ENCODE peak calls at places on chromosomes 12 and 14, in six cellular contexts. O is endothelial cell, A is GM13977, F is ovary, R is lung, L is foreskin fibroblast. T is an unnamed sample.

GRCh38 chr12:100193085-100193484 is 7.5 kb upstream of the ACTR6 start:
- DNase-seq in A (no peak), R (no peak), O (no peak), L (no peak), F (no peak), T (no peak)

GRCh38 chr12:89117448-89118034 is 234.8 kb downstream of the DUSP6 start:
- DNase-seq in O (peak), A (no peak), F (no peak), R (peak), L (peak), T (no peak)

GRCh38 chr14:42299692-42300091 is 693.0 kb downstream of the LRFN5 start:
- DNase-seq in R (no peak), L (no peak), A (no peak), F (no peak), O (no peak), T (no peak)

GRCh38 chr12:80120994-80121393 is 21.7 kb downstream of the OTOGL start:
- DNase-seq in R (no peak), O (no peak), F (no peak), A (no peak), L (no peak), T (no peak)

GRCh38 chr12:39804479-39805241 is 185.1 kb upstream of the ABCD2 start:
- DNase-seq in R (no peak), A (no peak), L (no peak), O (no peak), F (no peak), T (no peak)

GRCh38 chr12:58897969-58898368 is 22.3 kb downstream of the LRIG3 start:
- DNase-seq in O (no peak), F (no peak), R (no peak), L (no peak), A (no peak), T (no peak)

GRCh38 chr12:31578632-31579031 is 12.3 kb downstream of the DENND5B start:
- DNase-seq in R (no peak), A (no peak), O (no peak), L (peak), F (no peak), T (no peak)

GRCh38 chr12:26769611-26770010 is 63.4 kb downstream of the ITPR2 start:
- DNase-seq in O (no peak), R (no peak), F (no peak), A (no peak), L (no peak), T (no peak)

GRCh38 chr12:92133795-92134637 is 11.6 kb downstream of the BTG1 start:
- DNase-seq in L (no peak), O (no peak), A (no peak), R (no peak), F (no peak), T (no peak)

GRCh38 chr12:121858662-121859572 is at the start of gene HPD:
- DNase-seq in A (no peak), F (peak), R (peak), L (peak), O (no peak), T (no peak)

GRCh38 chr12:54143233-54143986 is 45.4 kb downstream of the SMUG1 start:
- DNase-seq in F (no peak), L (no peak), A (no peak), R (no peak), O (no peak), T (no peak)
- TF ChIP-seq CTCF in F (no peak), L (no peak), A (no peak), R (no peak), O (no peak), T (no peak)

GRCh38 chr14:39469094-39469710 is 37.0 kb upstream of the FBXO33 start:
- DNase-seq in R (no peak), F (no peak), L (peak), O (peak), A (peak), T (peak)
- TF ChIP-seq CTCF in R (no peak), F (no peak), L (no peak), O (peak), A (peak), T (peak)

GRCh38 chr12:57637364-57637763 is 4.4 kb upstream of the B4GALNT1 start:
- DNase-seq in L (no peak), A (no peak), O (no peak), R (no peak), F (no peak), T (no peak)
- TF ChIP-seq CTCF in L (no peak), A (no peak), O (no peak), R (no peak), F (no peak), T (no peak)

DNA sequence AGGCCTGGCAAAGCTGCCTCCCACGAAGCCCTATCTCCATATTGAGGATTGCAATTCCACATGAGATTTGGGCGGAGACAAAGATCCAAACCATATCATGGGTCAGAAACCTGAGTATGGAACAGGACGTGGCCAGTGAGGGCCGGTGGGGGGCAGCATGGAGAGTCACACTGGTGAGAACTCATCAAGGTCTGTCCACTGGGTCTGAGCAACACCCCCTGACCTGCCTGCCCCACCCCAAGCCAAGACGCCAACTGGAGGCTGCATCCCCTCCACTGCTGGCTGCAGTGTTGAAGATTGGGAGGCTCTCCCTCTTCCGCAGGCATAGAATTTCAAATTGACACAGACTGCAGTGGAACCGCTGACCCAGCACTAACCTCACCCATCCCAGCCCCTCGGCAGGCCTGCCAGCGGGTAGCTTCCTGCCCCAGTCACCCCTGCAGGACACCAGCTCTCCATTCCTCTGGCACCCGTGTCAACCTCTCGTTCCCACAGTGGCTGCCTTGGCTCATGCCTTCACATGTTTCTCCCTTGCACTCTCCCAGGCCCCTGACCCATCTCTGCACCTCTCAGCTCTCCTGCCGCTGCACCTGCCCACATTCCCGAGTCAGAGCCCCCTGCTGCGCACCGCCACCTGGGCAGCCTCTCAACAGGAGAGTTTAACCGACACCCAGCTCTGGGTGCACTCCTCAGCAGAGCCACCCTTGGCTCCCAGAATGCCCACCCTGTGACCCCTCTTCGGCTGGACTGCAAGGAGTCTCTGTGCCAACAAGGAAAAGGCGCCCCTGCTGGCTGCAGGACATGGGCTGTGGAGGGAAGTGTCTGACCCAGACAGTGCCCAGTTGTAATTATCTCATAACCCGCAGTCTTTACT is 45.2 kb upstream of the PPP2R5C start:
- DNase-seq in F (peak), O (no peak), A (no peak), R (peak), L (no peak), T (no peak)
- TF ChIP-seq CTCF in F (no peak), O (no peak), A (no peak), R (no peak), L (no peak), T (no peak)

DNA sequence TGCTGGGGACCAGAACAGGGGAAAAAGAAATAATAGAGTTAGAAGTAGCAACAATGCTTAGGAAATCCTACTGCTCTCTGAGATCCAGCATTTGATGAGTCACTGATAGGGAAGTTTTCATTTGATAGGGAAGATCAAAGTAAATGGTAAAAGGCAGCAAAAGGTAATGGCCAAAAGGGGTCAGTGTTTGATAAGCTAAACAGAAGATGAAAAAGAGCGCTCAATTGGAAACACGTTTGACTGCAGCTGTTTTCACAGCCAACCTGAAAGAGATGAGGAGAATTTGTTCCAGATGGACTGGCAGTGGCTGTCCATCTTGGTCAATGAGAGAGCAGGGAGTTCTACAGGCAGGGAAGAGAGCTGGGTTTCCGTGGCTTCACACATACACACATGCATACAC is 264.2 kb downstream of the TMEM132C start:
- DNase-seq in F (no peak), O (no peak), L (no peak), R (no peak), A (no peak), T (no peak)
- TF ChIP-seq CTCF in F (no peak), O (no peak), L (no peak), R (no peak), A (no peak), T (no peak)

GRCh38 chr14:68924392-68925158 is 54.5 kb downstream of the ACTN1 start:
- DNase-seq in L (peak), O (no peak), F (no peak), R (no peak), A (no peak), T (no peak)
- TF ChIP-seq CTCF in L (no peak), O (no peak), F (no peak), R (no peak), A (no peak), T (no peak)

DNA sequence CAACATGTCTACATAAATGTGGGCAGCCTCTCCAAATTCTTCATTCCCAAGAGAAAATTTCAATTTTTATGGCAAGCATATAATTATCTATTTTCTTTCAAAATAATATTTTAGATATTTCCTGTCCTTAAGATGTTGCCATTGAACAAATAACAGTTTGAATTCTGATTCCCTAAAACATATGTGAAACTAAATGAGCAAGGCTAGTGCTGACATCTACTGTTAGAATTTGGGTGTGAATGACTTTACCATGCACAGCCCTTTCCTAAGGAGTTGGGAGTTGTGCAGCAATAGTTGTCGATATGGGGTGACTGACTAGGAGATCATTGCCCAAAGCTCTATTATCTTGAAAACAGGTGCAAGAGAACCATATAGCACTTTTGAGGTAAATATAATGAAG is 108.2 kb upstream of the SLC38A4 start:
- DNase-seq in O (peak), A (peak), R (no peak), L (peak), F (no peak), T (peak)
- TF ChIP-seq CTCF in O (no peak), A (peak), R (no peak), L (peak), F (no peak), T (peak)

DNA sequence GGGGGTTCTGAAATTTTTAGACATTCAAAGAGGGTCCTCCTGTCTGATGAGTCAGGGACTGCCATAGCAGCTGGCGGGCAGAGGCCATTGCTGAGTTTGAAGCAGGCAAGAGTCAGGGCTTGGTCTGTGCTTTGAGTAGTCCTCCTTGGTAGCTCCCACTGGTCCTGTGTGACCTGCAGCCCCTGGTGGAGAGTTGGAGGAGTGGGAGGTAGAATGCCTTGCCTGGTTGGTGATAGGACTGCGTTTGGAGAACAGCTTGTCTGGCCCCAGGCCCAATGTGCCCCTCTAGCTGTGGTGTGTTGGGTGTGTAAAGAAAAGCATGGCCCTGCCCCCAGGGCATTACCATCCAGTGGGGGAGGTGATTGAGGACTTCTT is 116.7 kb downstream of the BEGAIN start:
- DNase-seq in F (no peak), L (no peak), R (no peak), A (no peak), O (no peak), T (no peak)
- TF ChIP-seq CTCF in F (no peak), L (no peak), R (no peak), A (no peak), O (no peak), T (no peak)

GRCh38 chr14:105439710-105440553 is 20.3 kb downstream of the MTA1 start:
- DNase-seq in F (no peak), L (peak), O (no peak), R (no peak), A (no peak), T (no peak)
- TF ChIP-seq CTCF in F (no peak), L (no peak), O (no peak), R (no peak), A (no peak), T (no peak)

GRCh38 chr14:88553886-88554457 is 835 bp downstream of the PTPN21 start:
- DNase-seq in A (no peak), F (peak), L (peak), R (no peak), O (no peak), T (peak)

GRCh38 chr14:88551936-88552565 is 2.8 kb downstream of the PTPN21 start:
- DNase-seq in R (no peak), F (peak), A (no peak), L (peak), O (peak), T (peak)

GRCh38 chr14:88550078-88550477 is 4.7 kb downstream of the PTPN21 start:
- DNase-seq in L (no peak), O (no peak), R (no peak), F (no peak), A (no peak), T (no peak)

GRCh38 chr14:88552859-88553258 is 1.9 kb downstream of the PTPN21 start:
- DNase-seq in O (no peak), L (no peak), F (no peak), R (no peak), A (no peak), T (no peak)

GRCh38 chr14:88551094-88551870 is 3.5 kb downstream of the PTPN21 start:
- DNase-seq in O (peak), F (peak), L (peak), A (no peak), R (peak), T (peak)
- TF ChIP-seq CTCF in O (no peak), F (peak), L (peak), A (no peak), R (no peak), T (peak)